ENCODE peak calls at places on chromosomes 13 and 19, in eight cellular contexts. One of them, this sample, is unnamed.

GRCh38 chr13:44068169-44068568 is 188.5 kb downstream of the LACC1 start:
- DNase-seq in stimulated activated CD4-positive, alpha-beta T cell treated with anti-CD3 and anti-CD28 coated beads, Interleukin-12 subunit alpha, Interleukin-12 subunit beta, amount 100 ng/mL, for 24 hours: no peak
- DNase-seq in activated CD4-positive, alpha-beta T cell treated with anti-CD3 and anti-CD28 coated beads for 24 hours: no peak
- DNase-seq in GM23338: no peak
- DNase-seq in cardiac fibroblast: peak
- DNase-seq in RPMI8226: no peak
- DNase-seq in keratinocyte: no peak
- DNase-seq in GDM1: no peak
- DNase-seq in this sample: peak

GRCh38 chr19:49684251-49684982 is 5.0 kb upstream of the ADM5 start:
- DNase-seq in stimulated activated CD4-positive, alpha-beta T cell treated with anti-CD3 and anti-CD28 coated beads, Interleukin-12 subunit alpha, Interleukin-12 subunit beta, amount 100 ng/mL, for 24 hours: no peak
- DNase-seq in activated CD4-positive, alpha-beta T cell treated with anti-CD3 and anti-CD28 coated beads for 24 hours: no peak
- DNase-seq in GM23338: peak
- DNase-seq in cardiac fibroblast: no peak
- DNase-seq in RPMI8226: peak
- DNase-seq in keratinocyte: no peak
- DNase-seq in GDM1: no peak
- DNase-seq in this sample: no peak

GRCh38 chr19:39133431-39134270 is 8.1 kb downstream of the PAK4 start:
- DNase-seq in stimulated activated CD4-positive, alpha-beta T cell treated with anti-CD3 and anti-CD28 coated beads, Interleukin-12 subunit alpha, Interleukin-12 subunit beta, amount 100 ng/mL, for 24 hours: no peak
- DNase-seq in activated CD4-positive, alpha-beta T cell treated with anti-CD3 and anti-CD28 coated beads for 24 hours: no peak
- DNase-seq in GM23338: peak
- DNase-seq in cardiac fibroblast: no peak
- DNase-seq in RPMI8226: no peak
- DNase-seq in keratinocyte: no peak
- DNase-seq in GDM1: no peak
- DNase-seq in this sample: no peak

GRCh38 chr19:8569066-8569761 is 8.0 kb downstream of the MYO1F start:
- DNase-seq in stimulated activated CD4-positive, alpha-beta T cell treated with anti-CD3 and anti-CD28 coated beads, Interleukin-12 subunit alpha, Interleukin-12 subunit beta, amount 100 ng/mL, for 24 hours: no peak
- DNase-seq in activated CD4-positive, alpha-beta T cell treated with anti-CD3 and anti-CD28 coated beads for 24 hours: peak
- DNase-seq in GM23338: no peak
- DNase-seq in cardiac fibroblast: peak
- DNase-seq in RPMI8226: peak
- DNase-seq in keratinocyte: peak
- DNase-seq in GDM1: peak
- DNase-seq in this sample: peak

GRCh38 chr13:76216729-76217128 is 580.6 kb downstream of the LMO7 start:
- DNase-seq in stimulated activated CD4-positive, alpha-beta T cell treated with anti-CD3 and anti-CD28 coated beads, Interleukin-12 subunit alpha, Interleukin-12 subunit beta, amount 100 ng/mL, for 24 hours: no peak
- DNase-seq in activated CD4-positive, alpha-beta T cell treated with anti-CD3 and anti-CD28 coated beads for 24 hours: no peak
- DNase-seq in GM23338: no peak
- DNase-seq in cardiac fibroblast: no peak
- DNase-seq in RPMI8226: no peak
- DNase-seq in keratinocyte: no peak
- DNase-seq in GDM1: no peak
- DNase-seq in this sample: no peak

GRCh38 chr13:109840201-109840892 is 54.0 kb upstream of the IRS2 start:
- DNase-seq in stimulated activated CD4-positive, alpha-beta T cell treated with anti-CD3 and anti-CD28 coated beads, Interleukin-12 subunit alpha, Interleukin-12 subunit beta, amount 100 ng/mL, for 24 hours: peak
- DNase-seq in activated CD4-positive, alpha-beta T cell treated with anti-CD3 and anti-CD28 coated beads for 24 hours: peak
- DNase-seq in GM23338: no peak
- DNase-seq in cardiac fibroblast: peak
- DNase-seq in RPMI8226: no peak
- DNase-seq in keratinocyte: peak
- DNase-seq in GDM1: peak
- DNase-seq in this sample: peak

GRCh38 chr19:34824686-34825085 is 51.7 kb upstream of the ZNF599 start:
- DNase-seq in stimulated activated CD4-positive, alpha-beta T cell treated with anti-CD3 and anti-CD28 coated beads, Interleukin-12 subunit alpha, Interleukin-12 subunit beta, amount 100 ng/mL, for 24 hours: no peak
- DNase-seq in activated CD4-positive, alpha-beta T cell treated with anti-CD3 and anti-CD28 coated beads for 24 hours: no peak
- DNase-seq in GM23338: no peak
- DNase-seq in cardiac fibroblast: no peak
- DNase-seq in RPMI8226: no peak
- DNase-seq in keratinocyte: no peak
- DNase-seq in GDM1: no peak
- DNase-seq in this sample: no peak

GRCh38 chr19:28508666-28509065 is 704.3 kb downstream of the UQCRFS1 start:
- DNase-seq in stimulated activated CD4-positive, alpha-beta T cell treated with anti-CD3 and anti-CD28 coated beads, Interleukin-12 subunit alpha, Interleukin-12 subunit beta, amount 100 ng/mL, for 24 hours: no peak
- DNase-seq in activated CD4-positive, alpha-beta T cell treated with anti-CD3 and anti-CD28 coated beads for 24 hours: no peak
- DNase-seq in GM23338: no peak
- DNase-seq in cardiac fibroblast: no peak
- DNase-seq in RPMI8226: no peak
- DNase-seq in keratinocyte: no peak
- DNase-seq in GDM1: no peak
- DNase-seq in this sample: no peak

GRCh38 chr13:38767506-38768265 is 80.8 kb downstream of the FREM2 start:
- DNase-seq in stimulated activated CD4-positive, alpha-beta T cell treated with anti-CD3 and anti-CD28 coated beads, Interleukin-12 subunit alpha, Interleukin-12 subunit beta, amount 100 ng/mL, for 24 hours: no peak
- DNase-seq in activated CD4-positive, alpha-beta T cell treated with anti-CD3 and anti-CD28 coated beads for 24 hours: no peak
- DNase-seq in GM23338: no peak
- DNase-seq in cardiac fibroblast: no peak
- DNase-seq in RPMI8226: no peak
- DNase-seq in keratinocyte: no peak
- DNase-seq in GDM1: no peak
- DNase-seq in this sample: no peak

GRCh38 chr13:80654638-80655249 is 313.8 kb upstream of the SPRY2 start:
- DNase-seq in stimulated activated CD4-positive, alpha-beta T cell treated with anti-CD3 and anti-CD28 coated beads, Interleukin-12 subunit alpha, Interleukin-12 subunit beta, amount 100 ng/mL, for 24 hours: no peak
- DNase-seq in activated CD4-positive, alpha-beta T cell treated with anti-CD3 and anti-CD28 coated beads for 24 hours: no peak
- DNase-seq in GM23338: peak
- DNase-seq in cardiac fibroblast: no peak
- DNase-seq in RPMI8226: no peak
- DNase-seq in keratinocyte: no peak
- DNase-seq in GDM1: no peak
- DNase-seq in this sample: no peak

GRCh38 chr19:2170219-2170618 is 6.5 kb downstream of the DOT1L start:
- DNase-seq in stimulated activated CD4-positive, alpha-beta T cell treated with anti-CD3 and anti-CD28 coated beads, Interleukin-12 subunit alpha, Interleukin-12 subunit beta, amount 100 ng/mL, for 24 hours: no peak
- DNase-seq in activated CD4-positive, alpha-beta T cell treated with anti-CD3 and anti-CD28 coated beads for 24 hours: no peak
- DNase-seq in GM23338: no peak
- DNase-seq in cardiac fibroblast: no peak
- DNase-seq in RPMI8226: no peak
- DNase-seq in keratinocyte: no peak
- DNase-seq in GDM1: no peak
- DNase-seq in this sample: no peak

GRCh38 chr19:16040642-16041041 is 35.7 kb upstream of the TPM4 start:
- DNase-seq in stimulated activated CD4-positive, alpha-beta T cell treated with anti-CD3 and anti-CD28 coated beads, Interleukin-12 subunit alpha, Interleukin-12 subunit beta, amount 100 ng/mL, for 24 hours: no peak
- DNase-seq in activated CD4-positive, alpha-beta T cell treated with anti-CD3 and anti-CD28 coated beads for 24 hours: no peak
- DNase-seq in GM23338: no peak
- DNase-seq in cardiac fibroblast: peak
- DNase-seq in RPMI8226: peak
- DNase-seq in keratinocyte: no peak
- DNase-seq in GDM1: no peak
- DNase-seq in this sample: no peak

GRCh38 chr19:45474941-45475516 is 7.2 kb downstream of the FOSB start:
- DNase-seq in stimulated activated CD4-positive, alpha-beta T cell treated with anti-CD3 and anti-CD28 coated beads, Interleukin-12 subunit alpha, Interleukin-12 subunit beta, amount 100 ng/mL, for 24 hours: no peak
- DNase-seq in activated CD4-positive, alpha-beta T cell treated with anti-CD3 and anti-CD28 coated beads for 24 hours: no peak
- DNase-seq in GM23338: no peak
- DNase-seq in cardiac fibroblast: peak
- DNase-seq in RPMI8226: no peak
- DNase-seq in keratinocyte: no peak
- DNase-seq in GDM1: no peak
- DNase-seq in this sample: no peak

GRCh38 chr13:18212873-18213272 is 968.8 kb downstream of the TUBA3C start:
- DNase-seq in stimulated activated CD4-positive, alpha-beta T cell treated with anti-CD3 and anti-CD28 coated beads, Interleukin-12 subunit alpha, Interleukin-12 subunit beta, amount 100 ng/mL, for 24 hours: no peak
- DNase-seq in activated CD4-positive, alpha-beta T cell treated with anti-CD3 and anti-CD28 coated beads for 24 hours: no peak
- DNase-seq in GM23338: peak
- DNase-seq in cardiac fibroblast: peak
- DNase-seq in RPMI8226: peak
- DNase-seq in keratinocyte: no peak
- DNase-seq in GDM1: no peak
- DNase-seq in this sample: peak

GRCh38 chr19:11209892-11210655 is 12.7 kb upstream of the KANK2 start:
- DNase-seq in stimulated activated CD4-positive, alpha-beta T cell treated with anti-CD3 and anti-CD28 coated beads, Interleukin-12 subunit alpha, Interleukin-12 subunit beta, amount 100 ng/mL, for 24 hours: no peak
- DNase-seq in activated CD4-positive, alpha-beta T cell treated with anti-CD3 and anti-CD28 coated beads for 24 hours: no peak
- DNase-seq in GM23338: no peak
- DNase-seq in cardiac fibroblast: no peak
- DNase-seq in RPMI8226: no peak
- DNase-seq in keratinocyte: no peak
- DNase-seq in GDM1: no peak
- DNase-seq in this sample: no peak

GRCh38 chr13:59543418-59543817 is 620.3 kb downstream of the DIAPH3 start:
- DNase-seq in stimulated activated CD4-positive, alpha-beta T cell treated with anti-CD3 and anti-CD28 coated beads, Interleukin-12 subunit alpha, Interleukin-12 subunit beta, amount 100 ng/mL, for 24 hours: no peak
- DNase-seq in activated CD4-positive, alpha-beta T cell treated with anti-CD3 and anti-CD28 coated beads for 24 hours: no peak
- DNase-seq in GM23338: no peak
- DNase-seq in cardiac fibroblast: no peak
- DNase-seq in RPMI8226: no peak
- DNase-seq in keratinocyte: no peak
- DNase-seq in GDM1: no peak
- DNase-seq in this sample: no peak

GRCh38 chr19:16001481-16002312 is 52.9 kb downstream of the OR10H4 start:
- DNase-seq in stimulated activated CD4-positive, alpha-beta T cell treated with anti-CD3 and anti-CD28 coated beads, Interleukin-12 subunit alpha, Interleukin-12 subunit beta, amount 100 ng/mL, for 24 hours: peak
- DNase-seq in activated CD4-positive, alpha-beta T cell treated with anti-CD3 and anti-CD28 coated beads for 24 hours: peak
- DNase-seq in GM23338: no peak
- DNase-seq in cardiac fibroblast: peak
- DNase-seq in RPMI8226: peak
- DNase-seq in keratinocyte: no peak
- DNase-seq in GDM1: no peak
- DNase-seq in this sample: no peak

GRCh38 chr19:54462713-54463530 is 656 bp downstream of the LENG9 start:
- DNase-seq in stimulated activated CD4-positive, alpha-beta T cell treated with anti-CD3 and anti-CD28 coated beads, Interleukin-12 subunit alpha, Interleukin-12 subunit beta, amount 100 ng/mL, for 24 hours: peak
- DNase-seq in activated CD4-positive, alpha-beta T cell treated with anti-CD3 and anti-CD28 coated beads for 24 hours: peak
- DNase-seq in GM23338: peak
- DNase-seq in cardiac fibroblast: peak
- DNase-seq in RPMI8226: peak
- DNase-seq in keratinocyte: no peak
- DNase-seq in GDM1: no peak
- DNase-seq in this sample: no peak

GRCh38 chr13:20833900-20834679 is 60.3 kb upstream of the EEF1AKMT1 start:
- DNase-seq in stimulated activated CD4-positive, alpha-beta T cell treated with anti-CD3 and anti-CD28 coated beads, Interleukin-12 subunit alpha, Interleukin-12 subunit beta, amount 100 ng/mL, for 24 hours: no peak
- DNase-seq in activated CD4-positive, alpha-beta T cell treated with anti-CD3 and anti-CD28 coated beads for 24 hours: no peak
- DNase-seq in GM23338: no peak
- DNase-seq in cardiac fibroblast: no peak
- DNase-seq in RPMI8226: no peak
- DNase-seq in keratinocyte: no peak
- DNase-seq in GDM1: no peak
- DNase-seq in this sample: no peak

GRCh38 chr19:46133777-46134231 is 9.3 kb upstream of the IGFL3 start:
- DNase-seq in stimulated activated CD4-positive, alpha-beta T cell treated with anti-CD3 and anti-CD28 coated beads, Interleukin-12 subunit alpha, Interleukin-12 subunit beta, amount 100 ng/mL, for 24 hours: no peak
- DNase-seq in activated CD4-positive, alpha-beta T cell treated with anti-CD3 and anti-CD28 coated beads for 24 hours: no peak
- DNase-seq in GM23338: peak
- DNase-seq in cardiac fibroblast: no peak
- DNase-seq in RPMI8226: no peak
- DNase-seq in keratinocyte: no peak
- DNase-seq in GDM1: no peak
- DNase-seq in this sample: no peak

GRCh38 chr19:823565-824121 is 1.9 kb upstream of the PLPPR3 start:
- DNase-seq in stimulated activated CD4-positive, alpha-beta T cell treated with anti-CD3 and anti-CD28 coated beads, Interleukin-12 subunit alpha, Interleukin-12 subunit beta, amount 100 ng/mL, for 24 hours: no peak
- DNase-seq in activated CD4-positive, alpha-beta T cell treated with anti-CD3 and anti-CD28 coated beads for 24 hours: no peak
- DNase-seq in GM23338: no peak
- DNase-seq in cardiac fibroblast: no peak
- DNase-seq in RPMI8226: no peak
- DNase-seq in keratinocyte: no peak
- DNase-seq in GDM1: no peak
- DNase-seq in this sample: no peak

GRCh38 chr13:27450921-27451461 is 627 bp upstream of the MTIF3 start:
- DNase-seq in stimulated activated CD4-positive, alpha-beta T cell treated with anti-CD3 and anti-CD28 coated beads, Interleukin-12 subunit alpha, Interleukin-12 subunit beta, amount 100 ng/mL, for 24 hours: no peak
- DNase-seq in activated CD4-positive, alpha-beta T cell treated with anti-CD3 and anti-CD28 coated beads for 24 hours: no peak
- DNase-seq in GM23338: peak
- DNase-seq in cardiac fibroblast: peak
- DNase-seq in RPMI8226: peak
- DNase-seq in keratinocyte: peak
- DNase-seq in GDM1: no peak
- DNase-seq in this sample: peak

GRCh38 chr19:58212336-58213074 is 16.2 kb upstream of the ZNF544 start:
- DNase-seq in stimulated activated CD4-positive, alpha-beta T cell treated with anti-CD3 and anti-CD28 coated beads, Interleukin-12 subunit alpha, Interleukin-12 subunit beta, amount 100 ng/mL, for 24 hours: no peak
- DNase-seq in activated CD4-positive, alpha-beta T cell treated with anti-CD3 and anti-CD28 coated beads for 24 hours: no peak
- DNase-seq in GM23338: no peak
- DNase-seq in cardiac fibroblast: no peak
- DNase-seq in RPMI8226: no peak
- DNase-seq in keratinocyte: no peak
- DNase-seq in GDM1: no peak
- DNase-seq in this sample: no peak

GRCh38 chr13:27969073-27969865 is at the start of gene CDX2:
- DNase-seq in stimulated activated CD4-positive, alpha-beta T cell treated with anti-CD3 and anti-CD28 coated beads, Interleukin-12 subunit alpha, Interleukin-12 subunit beta, amount 100 ng/mL, for 24 hours: no peak
- DNase-seq in activated CD4-positive, alpha-beta T cell treated with anti-CD3 and anti-CD28 coated beads for 24 hours: no peak
- DNase-seq in GM23338: peak
- DNase-seq in cardiac fibroblast: no peak
- DNase-seq in RPMI8226: no peak
- DNase-seq in keratinocyte: no peak
- DNase-seq in GDM1: no peak
- DNase-seq in this sample: no peak

GRCh38 chr19:49073514-49074378 is 1.2 kb upstream of the KCNA7 start:
- DNase-seq in stimulated activated CD4-positive, alpha-beta T cell treated with anti-CD3 and anti-CD28 coated beads, Interleukin-12 subunit alpha, Interleukin-12 subunit beta, amount 100 ng/mL, for 24 hours: no peak
- DNase-seq in activated CD4-positive, alpha-beta T cell treated with anti-CD3 and anti-CD28 coated beads for 24 hours: no peak
- DNase-seq in GM23338: peak
- DNase-seq in cardiac fibroblast: no peak
- DNase-seq in RPMI8226: peak
- DNase-seq in keratinocyte: no peak
- DNase-seq in GDM1: no peak
- DNase-seq in this sample: no peak

GRCh38 chr13:29484236-29484635 is 111.3 kb downstream of the SLC7A1 start:
- DNase-seq in stimulated activated CD4-positive, alpha-beta T cell treated with anti-CD3 and anti-CD28 coated beads, Interleukin-12 subunit alpha, Interleukin-12 subunit beta, amount 100 ng/mL, for 24 hours: no peak
- DNase-seq in activated CD4-positive, alpha-beta T cell treated with anti-CD3 and anti-CD28 coated beads for 24 hours: no peak
- DNase-seq in GM23338: no peak
- DNase-seq in cardiac fibroblast: no peak
- DNase-seq in RPMI8226: no peak
- DNase-seq in keratinocyte: no peak
- DNase-seq in GDM1: no peak
- DNase-seq in this sample: no peak

GRCh38 chr13:43786766-43787517 is at the start of gene ENOX1:
- DNase-seq in stimulated activated CD4-positive, alpha-beta T cell treated with anti-CD3 and anti-CD28 coated beads, Interleukin-12 subunit alpha, Interleukin-12 subunit beta, amount 100 ng/mL, for 24 hours: no peak
- DNase-seq in activated CD4-positive, alpha-beta T cell treated with anti-CD3 and anti-CD28 coated beads for 24 hours: no peak
- DNase-seq in GM23338: peak
- DNase-seq in cardiac fibroblast: peak
- DNase-seq in RPMI8226: peak
- DNase-seq in keratinocyte: no peak
- DNase-seq in GDM1: peak
- DNase-seq in this sample: no peak

GRCh38 chr13:29446016-29446415 is 149.5 kb downstream of the SLC7A1 start:
- DNase-seq in stimulated activated CD4-positive, alpha-beta T cell treated with anti-CD3 and anti-CD28 coated beads, Interleukin-12 subunit alpha, Interleukin-12 subunit beta, amount 100 ng/mL, for 24 hours: no peak
- DNase-seq in activated CD4-positive, alpha-beta T cell treated with anti-CD3 and anti-CD28 coated beads for 24 hours: no peak
- DNase-seq in GM23338: no peak
- DNase-seq in cardiac fibroblast: no peak
- DNase-seq in RPMI8226: no peak
- DNase-seq in keratinocyte: no peak
- DNase-seq in GDM1: no peak
- DNase-seq in this sample: no peak

GRCh38 chr19:30060872-30061556 is 119.0 kb downstream of the URI1 start:
- DNase-seq in stimulated activated CD4-positive, alpha-beta T cell treated with anti-CD3 and anti-CD28 coated beads, Interleukin-12 subunit alpha, Interleukin-12 subunit beta, amount 100 ng/mL, for 24 hours: no peak
- DNase-seq in activated CD4-positive, alpha-beta T cell treated with anti-CD3 and anti-CD28 coated beads for 24 hours: no peak
- DNase-seq in GM23338: no peak
- DNase-seq in cardiac fibroblast: no peak
- DNase-seq in RPMI8226: no peak
- DNase-seq in keratinocyte: no peak
- DNase-seq in GDM1: no peak
- DNase-seq in this sample: no peak

GRCh38 chr19:51691122-51692064 is 1.7 kb upstream of the SPACA6 start:
- DNase-seq in stimulated activated CD4-positive, alpha-beta T cell treated with anti-CD3 and anti-CD28 coated beads, Interleukin-12 subunit alpha, Interleukin-12 subunit beta, amount 100 ng/mL, for 24 hours: no peak
- DNase-seq in activated CD4-positive, alpha-beta T cell treated with anti-CD3 and anti-CD28 coated beads for 24 hours: no peak
- DNase-seq in GM23338: peak
- DNase-seq in cardiac fibroblast: peak
- DNase-seq in RPMI8226: no peak
- DNase-seq in keratinocyte: no peak
- DNase-seq in GDM1: no peak
- DNase-seq in this sample: no peak

GRCh38 chr19:4057913-4058695 is 8.6 kb downstream of the ZBTB7A start:
- DNase-seq in stimulated activated CD4-positive, alpha-beta T cell treated with anti-CD3 and anti-CD28 coated beads, Interleukin-12 subunit alpha, Interleukin-12 subunit beta, amount 100 ng/mL, for 24 hours: no peak
- DNase-seq in activated CD4-positive, alpha-beta T cell treated with anti-CD3 and anti-CD28 coated beads for 24 hours: peak
- DNase-seq in GM23338: peak
- DNase-seq in cardiac fibroblast: peak
- DNase-seq in RPMI8226: no peak
- DNase-seq in keratinocyte: no peak
- DNase-seq in GDM1: no peak
- DNase-seq in this sample: no peak

GRCh38 chr13:93151277-93151676 is 75.3 kb upstream of the GPC6 start:
- DNase-seq in stimulated activated CD4-positive, alpha-beta T cell treated with anti-CD3 and anti-CD28 coated beads, Interleukin-12 subunit alpha, Interleukin-12 subunit beta, amount 100 ng/mL, for 24 hours: no peak
- DNase-seq in activated CD4-positive, alpha-beta T cell treated with anti-CD3 and anti-CD28 coated beads for 24 hours: no peak
- DNase-seq in GM23338: no peak
- DNase-seq in cardiac fibroblast: peak
- DNase-seq in RPMI8226: no peak
- DNase-seq in keratinocyte: peak
- DNase-seq in GDM1: no peak
- DNase-seq in this sample: peak

GRCh38 chr19:3607398-3608078 is 863 bp upstream of the TBXA2R start:
- DNase-seq in stimulated activated CD4-positive, alpha-beta T cell treated with anti-CD3 and anti-CD28 coated beads, Interleukin-12 subunit alpha, Interleukin-12 subunit beta, amount 100 ng/mL, for 24 hours: no peak
- DNase-seq in activated CD4-positive, alpha-beta T cell treated with anti-CD3 and anti-CD28 coated beads for 24 hours: no peak
- DNase-seq in GM23338: peak
- DNase-seq in cardiac fibroblast: peak
- DNase-seq in RPMI8226: no peak
- DNase-seq in keratinocyte: no peak
- DNase-seq in GDM1: peak
- DNase-seq in this sample: no peak

GRCh38 chr19:3153286-3154230 is 17.7 kb downstream of the GNA15 start:
- DNase-seq in stimulated activated CD4-positive, alpha-beta T cell treated with anti-CD3 and anti-CD28 coated beads, Interleukin-12 subunit alpha, Interleukin-12 subunit beta, amount 100 ng/mL, for 24 hours: no peak
- DNase-seq in activated CD4-positive, alpha-beta T cell treated with anti-CD3 and anti-CD28 coated beads for 24 hours: no peak
- DNase-seq in GM23338: no peak
- DNase-seq in cardiac fibroblast: no peak
- DNase-seq in RPMI8226: no peak
- DNase-seq in keratinocyte: no peak
- DNase-seq in GDM1: no peak
- DNase-seq in this sample: no peak

This sample was measured in epithelial cell of prostate.